ENCODE peak calls at places on chromosome 17, in four cellular contexts. X is gastrocnemius medialis, L is adrenal gland, C is ascending aorta. O is an unnamed sample.

GRCh38 chr17:16438557-16439302 is 23.4 kb downstream of the TRPV2 start:
- DNase-seq in L (peak), X (peak), C (peak), O (peak)

GRCh38 chr17:58381124-58381838 is 29.3 kb upstream of the SUPT4H1 start:
- DNase-seq in L (no peak), C (no peak), X (no peak), O (no peak)

GRCh38 chr17:48576479-48577309 is 1.5 kb downstream of the HOXB4 start:
- DNase-seq in L (peak), C (peak), X (no peak), O (no peak)

GRCh38 chr17:19333736-19334290 is 28.7 kb downstream of the B9D1 start:
- DNase-seq in X (no peak), L (no peak), C (no peak), O (no peak)

GRCh38 chr17:15341385-15341849 is at the start of gene TEKT3:
- DNase-seq in L (peak), X (peak), C (peak), O (no peak)

GRCh38 chr17:12545877-12546513 is 119.7 kb upstream of the MYOCD start:
- DNase-seq in X (no peak), L (peak), C (no peak), O (no peak)

GRCh38 chr17:8905256-8905778 is 37.8 kb upstream of the PIK3R6 start:
- DNase-seq in L (no peak), C (peak), X (no peak), O (no peak)

GRCh38 chr17:33200587-33200986 is 92.5 kb downstream of the ASIC2 start:
- DNase-seq in X (no peak), L (no peak), C (no peak), O (no peak)

GRCh38 chr17:69757794-69758430 is 317.1 kb upstream of the KCNJ16 start:
- DNase-seq in X (no peak), C (no peak), L (no peak), O (no peak)

GRCh38 chr17:27514595-27515413 is 58.6 kb downstream of the KSR1 start:
- DNase-seq in C (no peak), L (no peak), X (no peak), O (no peak)

GRCh38 chr17:46833840-46834208 is 15.3 kb upstream of the WNT3 start:
- DNase-seq in C (no peak), X (no peak), L (no peak), O (no peak)

GRCh38 chr17:27280527-27280926 is 13.4 kb upstream of the WSB1 start:
- DNase-seq in L (peak), C (no peak), X (no peak), O (no peak)

GRCh38 chr17:51461578-51462004 is 201.2 kb downstream of the UTP18 start:
- DNase-seq in L (peak), C (no peak), X (peak), O (no peak)

GRCh38 chr17:38925263-38925995 is at the start of gene LASP1NB:
- DNase-seq in X (no peak), L (no peak), C (peak), O (no peak)

GRCh38 chr17:28828294-28829040 is 14.1 kb downstream of the FAM222B start:
- DNase-seq in X (no peak), L (no peak), C (no peak), O (no peak)

GRCh38 chr17:51322390-51323029 is 62.2 kb downstream of the UTP18 start:
- DNase-seq in X (no peak), L (no peak), C (no peak), O (peak)

GRCh38 chr17:63675607-63676539 is 24.1 kb downstream of the LIMD2 start:
- DNase-seq in X (no peak), L (peak), C (peak), O (no peak)

GRCh38 chr17:252456-252855 is 71.0 kb upstream of the DOC2B start:
- DNase-seq in L (no peak), X (no peak), C (no peak), O (no peak)

GRCh38 chr17:13421581-13421980 is 180.1 kb downstream of the HS3ST3A1 start:
- DNase-seq in C (no peak), X (no peak), L (no peak), O (no peak)

GRCh38 chr17:58328195-58329034 is at the start of gene TSPOAP1:
- DNase-seq in C (no peak), L (no peak), X (no peak), O (no peak)

GRCh38 chr17:6549384-6550036 is 6.8 kb downstream of the PITPNM3 start:
- DNase-seq in C (no peak), X (no peak), L (no peak), O (no peak)

GRCh38 chr17:6893382-6894205 is 62.1 kb upstream of the TEKT1 start:
- DNase-seq in C (no peak), L (no peak), X (no peak), O (no peak)

GRCh38 chr17:6160188-6160555 is 90.0 kb downstream of the WSCD1 start:
- DNase-seq in X (no peak), C (no peak), L (no peak), O (no peak)

GRCh38 chr17:17414316-17414937 is 62.4 kb upstream of the MED9 start:
- DNase-seq in L (peak), X (peak), C (no peak), O (no peak)

GRCh38 chr17:4130715-4131114 is 12.1 kb downstream of the ZZEF1 start:
- DNase-seq in X (no peak), C (peak), L (peak), O (no peak)

GRCh38 chr17:10526517-10526916 is 8.2 kb upstream of the MYH1 start:
- DNase-seq in L (no peak), C (no peak), X (peak), O (no peak)

GRCh38 chr17:69978056-69978646 is 96.9 kb upstream of the KCNJ16 start:
- DNase-seq in L (no peak), X (no peak), C (no peak), O (no peak)

GRCh38 chr17:3594056-3594810 is 15.0 kb downstream of the TRPV1 start:
- DNase-seq in X (peak), C (no peak), L (no peak), O (no peak)

GRCh38 chr17:27579897-27580321 is 51.1 kb upstream of the LGALS9 start:
- DNase-seq in X (no peak), L (no peak), C (no peak), O (no peak)

GRCh38 chr17:59890720-59891119 is 2.0 kb downstream of the TUBD1 start:
- DNase-seq in X (no peak), C (no peak), L (no peak), O (no peak)

GRCh38 chr17:43676471-43676870 is 14.7 kb upstream of the MEOX1 start:
- DNase-seq in C (no peak), L (no peak), X (no peak), O (no peak)

GRCh38 chr17:75524971-75525805 is at the start of gene LLGL2:
- DNase-seq in X (peak), C (no peak), L (peak), O (no peak)
- TF ChIP-seq CTCF in X (no peak), C (peak), L (peak), O (peak)

DNA sequence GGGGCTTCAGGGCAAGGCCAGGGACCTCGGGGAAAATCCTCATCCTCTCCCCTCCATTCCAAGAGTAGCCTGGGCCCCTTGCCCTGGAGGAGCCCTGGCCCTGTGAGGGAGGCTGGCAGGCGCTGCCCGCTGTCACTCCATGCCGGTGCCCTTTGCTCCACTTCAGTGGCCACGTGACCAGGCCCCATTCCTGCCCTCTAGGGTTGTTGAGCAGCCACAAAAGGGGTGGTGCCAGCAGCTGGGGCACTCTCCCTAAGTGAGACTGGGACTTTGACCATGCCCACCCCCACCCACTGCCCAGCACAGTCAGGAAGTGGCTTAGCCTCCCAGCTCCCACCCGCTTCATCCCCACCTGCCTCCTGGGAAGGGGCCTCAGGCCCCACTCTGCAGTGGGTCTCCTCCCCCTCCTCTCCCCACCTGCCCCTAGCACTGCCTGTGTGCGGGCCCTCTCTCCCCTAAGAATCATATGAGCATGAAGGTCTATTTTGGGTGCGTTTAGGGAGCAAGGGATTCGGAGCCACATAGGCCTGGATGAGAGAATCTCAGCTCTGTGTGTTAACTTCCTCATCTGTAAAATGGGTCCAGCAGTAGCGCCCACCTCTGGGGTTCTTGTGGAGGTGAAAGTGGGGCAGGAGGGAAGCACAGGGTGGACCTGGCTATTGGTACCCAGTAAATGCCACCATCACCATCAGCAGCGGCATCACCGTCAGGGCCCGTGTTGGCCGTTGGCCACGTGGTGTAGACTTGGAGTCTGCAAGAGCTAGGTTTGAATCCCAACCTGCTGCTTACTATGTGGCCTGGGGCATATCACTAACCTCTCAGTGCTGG is 7.2 kb downstream of the PDK2 start:
- DNase-seq in C (no peak), L (peak), X (peak), O (no peak)
- H3K4me3 ChIP-seq in C (no peak), L (no peak), X (peak), O (no peak)

DNA sequence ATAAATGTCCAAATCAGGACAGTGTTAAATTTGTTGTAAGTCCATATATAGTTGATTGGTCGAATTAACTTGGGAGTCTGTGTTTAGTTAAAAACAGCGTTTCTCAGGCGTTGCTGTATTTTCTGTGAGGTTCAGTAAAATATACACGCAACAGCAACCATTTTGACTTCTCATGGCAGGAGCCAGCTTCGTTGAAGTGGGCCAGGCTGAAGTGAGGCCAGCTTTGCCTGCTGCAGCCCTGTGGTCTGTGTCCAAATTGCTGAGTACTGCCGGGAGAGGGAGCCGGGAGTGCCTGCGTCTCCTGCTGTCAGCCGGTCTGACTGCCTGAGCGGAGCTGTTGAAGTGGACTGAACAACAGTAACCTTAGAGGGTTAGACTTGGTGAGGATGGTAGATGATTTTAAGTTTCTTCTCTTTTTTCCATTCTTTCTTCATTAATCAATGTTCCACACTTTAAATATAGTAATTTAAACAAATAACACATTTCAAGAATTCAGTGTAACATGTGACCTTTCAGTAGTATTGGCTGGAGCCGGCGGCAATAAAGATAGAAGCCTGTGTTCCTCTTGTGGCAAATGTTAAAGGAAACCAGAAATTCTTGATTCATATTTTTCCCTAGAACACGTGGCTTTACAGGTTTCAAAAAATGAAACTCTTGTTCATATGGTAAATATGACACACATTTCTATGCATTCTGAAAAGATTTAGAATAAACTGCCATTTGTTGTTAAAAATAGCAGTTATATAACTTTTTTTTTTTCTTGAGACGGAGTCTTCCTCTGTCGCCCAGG is 37.0 kb upstream of the ZNF750 start:
- DNase-seq in L (peak), C (peak), X (peak), O (no peak)
- TF ChIP-seq CTCF in L (peak), C (peak), X (peak), O (peak)

GRCh38 chr17:80779336-80779735 is 212.3 kb upstream of the CHMP6 start:
- DNase-seq in X (no peak), L (no peak), C (no peak), O (no peak)
- H3K4me3 ChIP-seq in X (no peak), L (no peak), C (no peak), O (no peak)

DNA sequence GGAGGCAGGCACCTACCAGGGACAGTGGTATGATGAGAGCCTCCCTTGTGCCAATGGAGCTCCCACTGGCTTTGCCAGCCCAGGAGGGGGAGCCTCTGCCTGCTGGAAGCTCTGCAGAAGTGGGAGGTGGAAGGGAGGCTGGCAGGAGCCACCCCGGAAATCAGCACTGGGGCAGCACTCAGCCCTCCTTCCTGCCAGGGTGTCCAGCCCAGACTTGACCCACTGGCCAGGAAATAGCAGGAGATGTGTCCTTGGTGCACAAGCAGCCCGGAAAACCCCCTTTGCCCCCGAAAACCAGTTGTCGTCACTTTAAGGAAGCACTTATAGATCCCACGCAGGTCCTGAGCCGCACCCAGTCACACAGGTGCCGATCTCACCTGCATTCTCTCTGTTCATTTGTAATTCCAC is 49.3 kb upstream of the CACNG4 start:
- DNase-seq in L (peak), C (no peak), X (no peak), O (no peak)
- TF ChIP-seq CTCF in L (no peak), C (no peak), X (no peak), O (peak)

GRCh38 chr17:74430706-74431567 is 951 bp upstream of the GPRC5C start:
- DNase-seq in L (peak), C (peak), X (peak), O (peak)
- H3K4me3 ChIP-seq in L (peak), C (peak), X (peak), O (peak)

GRCh38 chr17:57121308-57122042 is 36.4 kb downstream of the AKAP1 start:
- DNase-seq in X (no peak), C (no peak), L (peak), O (no peak)
- TF ChIP-seq CTCF in X (no peak), C (no peak), L (peak), O (peak)